ENCODE peak calls at places on chromosome X, in four cellular contexts. S, E, A and P are unnamed samples.

GRCh38 chrX:80810365-80810978 is 795 bp upstream of the BRWD3 start:
- DNase-seq in S (no peak), E (no peak), A (no peak), P (no peak)

GRCh38 chrX:153526801-153527599 is 9.6 kb downstream of the ATP2B3 start:
- DNase-seq in S (no peak), E (no peak), A (no peak), P (no peak)

GRCh38 chrX:81195712-81196111 is 6.0 kb downstream of the HMGN5 start:
- DNase-seq in S (no peak), E (peak; percentile 25), A (peak; percentile 33), P (peak; percentile 54)

GRCh38 chrX:103718120-103718519 is 7.4 kb downstream of the TMEM31 start:
- DNase-seq in S (no peak), E (no peak), A (no peak), P (no peak)

GRCh38 chrX:69203367-69204037 is 38.2 kb upstream of the PJA1 start:
- DNase-seq in S (no peak), E (no peak), A (no peak), P (no peak)

GRCh38 chrX:15785176-15785735 is 5.0 kb upstream of the ZRSR2 start:
- DNase-seq in S (no peak), E (no peak), A (no peak), P (no peak)

GRCh38 chrX:121356850-121357171 is 309.4 kb downstream of the GLUD2 start:
- DNase-seq in S (no peak), E (no peak), A (no peak), P (no peak)

GRCh38 chrX:100635989-100636320 is 651 bp downstream of the TSPAN6 start:
- DNase-seq in S (no peak), E (no peak), A (no peak), P (no peak)

GRCh38 chrX:123476636-123477219 is 256.1 kb downstream of the THOC2 start:
- DNase-seq in S (no peak), E (no peak), A (no peak), P (no peak)

GRCh38 chrX:84186603-84187358 is 1.2 kb downstream of the RPS6KA6 start:
- DNase-seq in S (no peak), E (no peak), A (no peak), P (no peak)
- TF ChIP-seq ZNF274 in S (no peak), E (no peak), A (no peak), P (no peak)

GRCh38 chrX:4240541-4241194 is 527.2 kb upstream of the PRKX start:
- DNase-seq in S (no peak), E (no peak), A (no peak), P (no peak)

GRCh38 chrX:4239650-4240540 is 526.4 kb upstream of the PRKX start:
- DNase-seq in S (no peak), E (no peak), A (no peak), P (no peak)

GRCh38 chrX:4243759-4244158 is 530.3 kb upstream of the PRKX start:
- DNase-seq in S (no peak), E (no peak), A (no peak), P (peak; percentile 16)

GRCh38 chrX:4238916-4239315 is 525.5 kb upstream of the PRKX start:
- DNase-seq in S (no peak), E (no peak), A (no peak), P (no peak)
- H3K4me1 ChIP-seq in S (no peaks in the 10 kb centered on the region), E (no peaks in the 10 kb centered on the region), A (no peaks in the 10 kb centered on the region), P (no peaks in the 10 kb centered on the region)

DNA sequence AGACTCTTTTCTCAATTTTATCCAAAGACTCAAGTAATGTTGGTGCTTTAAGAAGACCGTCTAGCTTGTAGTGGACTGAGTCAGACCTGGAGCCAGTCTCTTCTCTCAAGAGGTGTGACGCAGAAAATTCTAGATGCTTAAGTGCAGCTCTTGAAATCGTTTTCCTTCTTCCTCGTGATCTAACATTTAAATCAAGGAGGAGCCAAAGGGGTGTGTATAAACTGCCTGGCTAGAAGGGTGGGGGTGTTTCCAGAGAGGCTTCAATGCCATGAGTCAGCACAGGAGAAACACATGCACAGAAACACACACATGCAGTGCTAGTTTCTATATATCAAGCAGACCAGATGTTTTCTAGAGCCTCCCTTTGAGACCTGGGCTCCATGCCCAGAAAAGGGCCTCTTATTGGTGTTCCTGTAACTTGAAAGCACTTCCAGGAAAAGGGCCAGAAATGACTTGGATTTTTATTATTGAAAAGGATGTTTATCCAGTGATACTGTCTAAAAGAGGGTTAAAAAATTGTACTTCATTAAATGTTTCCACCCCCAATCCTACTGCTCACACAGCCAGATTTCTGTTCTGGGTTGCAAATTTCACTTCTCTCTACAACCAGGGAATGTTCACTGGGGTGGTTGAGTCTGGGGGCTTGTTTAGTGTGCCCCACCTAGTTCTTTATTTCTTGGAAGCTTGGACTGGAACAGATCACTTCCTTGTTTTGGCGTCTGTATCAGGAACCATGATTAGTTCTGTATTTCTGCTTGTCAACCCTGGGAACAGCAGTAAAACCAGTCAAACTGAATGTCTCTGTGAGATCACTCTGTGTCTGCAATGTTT is at the start of gene CLIC2:
- DNase-seq in S (no peak), E (peak; percentile 76), A (no peak), P (no peak)
- TF ChIP-seq ZNF274 in S (no peak), E (no peak), A (no peak), P (no peak)

DNA sequence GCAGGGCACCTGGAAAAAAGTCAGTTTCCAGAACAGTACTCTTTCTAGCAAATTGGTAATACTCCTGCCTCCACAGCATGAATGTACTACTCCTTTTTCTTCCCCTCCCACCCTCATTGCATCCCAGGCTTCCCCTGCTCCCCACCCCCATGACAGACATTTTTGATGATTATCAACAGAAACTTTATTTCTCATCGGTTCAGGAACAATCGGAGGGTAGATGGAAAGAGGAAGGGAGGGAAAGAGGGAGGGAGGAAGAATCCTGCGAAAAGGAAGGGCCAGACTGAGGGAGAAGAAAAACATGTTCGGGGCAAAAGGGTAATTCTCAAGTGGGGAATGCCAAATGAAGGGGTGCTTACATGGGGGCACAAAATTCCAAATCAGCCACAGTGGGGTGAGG is 705 bp upstream of the CXorf65 start:
- DNase-seq in S (no peak), E (no peak), A (no peak), P (no peak)
- H3K4me1 ChIP-seq in S (peaks cover 4% of the 10 kb centered on the region), E (peaks cover 76% of the 10 kb centered on the region), A (no peaks in the 10 kb centered on the region), P (peaks cover 5% of the 10 kb centered on the region)